ENCODE peak calls at places on chromosomes 13 and 19, in seven cellular contexts. K is activated T-helper 1 cell treated with anti-CD3 and anti-CD28 coated beads, Interleukin-2, amount 50 U/mL, for 16 hours; Z is EH; Y is GM04503; X is MV-4-11; D is neural crest cell; C is tibial artery. L is an unnamed sample.

GRCh38 chr13:23615677-23616076 is 45.5 kb downstream of the TNFRSF19 start:
- DNase-seq in K (no peak), Z (no peak), Y (no peak), X (no peak), D (no peak), C (no peak), L (no peak)

GRCh38 chr19:294341-294818 is 3.2 kb upstream of the PLPP2 start:
- DNase-seq in K (no peak), Z (peak), Y (no peak), X (no peak), D (no peak), C (no peak), L (peak)

GRCh38 chr19:50565984-50566903 is 2.0 kb downstream of the LRRC4B start:
- DNase-seq in K (no peak), Z (no peak), Y (no peak), X (no peak), D (no peak), C (no peak), L (peak)

GRCh38 chr19:29324717-29325116 is 111.8 kb upstream of the UQCRFS1 start:
- DNase-seq in K (no peak), Z (no peak), Y (no peak), X (no peak), D (no peak), C (no peak), L (no peak)

GRCh38 chr13:30422056-30422914 is at the start of gene UBE2L5:
- DNase-seq in K (peak), Z (peak), Y (no peak), X (peak), D (peak), C (peak), L (peak)

GRCh38 chr13:47397739-47398138 is 500.9 kb upstream of the HTR2A start:
- DNase-seq in K (no peak), Z (peak), Y (no peak), X (no peak), D (no peak), C (no peak), L (no peak)

GRCh38 chr19:40528078-40528477 is 48.6 kb upstream of the SHKBP1 start:
- DNase-seq in K (no peak), Z (no peak), Y (no peak), X (no peak), D (no peak), C (no peak), L (no peak)

GRCh38 chr13:75635101-75635620 is 969 bp upstream of the LMO7 start:
- DNase-seq in K (no peak), Z (peak), Y (no peak), X (no peak), D (no peak), C (no peak), L (peak)

GRCh38 chr13:25682221-25682620 is 310.4 kb downstream of the ATP8A2 start:
- DNase-seq in K (no peak), Z (no peak), Y (no peak), X (no peak), D (no peak), C (no peak), L (no peak)

GRCh38 chr13:98565726-98566577 is 11.0 kb downstream of the STK24 start:
- DNase-seq in K (no peak), Z (peak), Y (no peak), X (no peak), D (no peak), C (no peak), L (no peak)

GRCh38 chr19:13633522-13633922 is 127.2 kb upstream of the CACNA1A start:
- DNase-seq in K (no peak), Z (no peak), Y (no peak), X (no peak), D (no peak), C (no peak), L (no peak)

GRCh38 chr19:49859838-49860715 is 7.3 kb downstream of the PNKP start:
- DNase-seq in K (no peak), Z (no peak), Y (no peak), X (no peak), D (no peak), C (no peak), L (no peak)

GRCh38 chr19:29831041-29831548 is 19.3 kb downstream of the CCNE1 start:
- DNase-seq in K (peak), Z (no peak), Y (no peak), X (no peak), D (no peak), C (no peak), L (no peak)

GRCh38 chr19:39263912-39264305 is 4.3 kb upstream of the IFNL2 start:
- DNase-seq in K (no peak), Z (no peak), Y (no peak), X (no peak), D (no peak), C (no peak), L (no peak)

GRCh38 chr13:98839826-98840769 is 87.6 kb upstream of the SLC15A1 start:
- DNase-seq in K (no peak), Z (peak), Y (no peak), X (peak), D (peak), C (peak), L (peak)

GRCh38 chr19:23542562-23542961 is 144.4 kb downstream of the ZNF675 start:
- DNase-seq in K (no peak), Z (no peak), Y (no peak), X (no peak), D (no peak), C (no peak), L (no peak)

L was measured in adipocyte.